ENCODE peak calls at places on chromosomes 11 and 22, in seven cellular contexts. F, R, A, Q, O, J and X are unnamed samples.

GRCh38 chr11:69471329-69472052 is 10.0 kb upstream of the LINC01488 start:
- DNase-seq in F (no peak), R (no peak), A (no peak), Q (peak), O (no peak), J (peak), X (no peak)

GRCh38 chr22:40007826-40008710 is 13.3 kb downstream of the FAM83F start:
- DNase-seq in F (no peak), R (no peak), A (no peak), Q (peak), O (no peak), J (no peak), X (no peak)

GRCh38 chr22:32680277-32680676 is 121.2 kb upstream of the TIMP3 start:
- DNase-seq in F (no peak), R (no peak), A (no peak), Q (no peak), O (no peak), J (no peak), X (no peak)

GRCh38 chr11:22539851-22540376 is 85.7 kb downstream of the FANCF start:
- DNase-seq in F (no peak), R (no peak), A (no peak), Q (peak), O (peak), J (peak), X (peak)

GRCh38 chr22:33803883-33804282 is 116.4 kb downstream of the LARGE1 start:
- DNase-seq in F (no peak), R (no peak), A (no peak), Q (no peak), O (no peak), J (no peak), X (no peak)

GRCh38 chr11:27356624-27357222 is 6.3 kb downstream of the CCDC34 start:
- DNase-seq in F (no peak), R (no peak), A (no peak), Q (no peak), O (no peak), J (no peak), X (no peak)

GRCh38 chr11:129061466-129062194 is 119.0 kb upstream of the TP53AIP1 start:
- DNase-seq in F (no peak), R (no peak), A (peak), Q (peak), O (peak), J (peak), X (no peak)

GRCh38 chr11:110818032-110818687 is 105.9 kb upstream of the ARHGAP20 start:
- DNase-seq in F (no peak), R (no peak), A (no peak), Q (peak), O (peak), J (peak), X (no peak)